ENCODE peak calls at places on chromosomes 2 and 18, in seven cellular contexts. P is mucosa of descending colon, S is T follicular helper cell, C is heart left ventricle, V is aorta, W is AG04449, U is GOT3. N is an unnamed sample.

GRCh38 chr2:117698287-117698686 is 116.2 kb upstream of the DDX18 start:
- DNase-seq in C (no peak), P (no peak), S (no peak), W (no peak), V (no peak), U (no peak), N (no peak)

GRCh38 chr2:59167514-59167913 is 926.4 kb upstream of the FANCL start:
- DNase-seq in U (no peak), S (no peak), V (no peak), P (no peak), C (no peak), W (no peak), N (no peak)

GRCh38 chr2:150909613-150910012 is 352.1 kb downstream of the RBM43 start:
- DNase-seq in P (no peak), W (no peak), S (no peak), C (no peak), U (no peak), V (no peak), N (no peak)

GRCh38 chr2:218898109-218898878 is 17.6 kb downstream of the WNT10A start:
- DNase-seq in U (no peak), P (peak), W (no peak), C (peak), S (peak), V (peak), N (peak)

GRCh38 chr2:160608525-160609085 is 115.0 kb upstream of the RBMS1 start:
- DNase-seq in V (no peak), P (no peak), C (no peak), W (no peak), S (no peak), U (no peak), N (no peak)

GRCh38 chr2:231677632-231678104 is 30.7 kb upstream of the PTMA start:
- DNase-seq in V (peak), C (peak), S (peak), W (no peak), U (peak), P (peak), N (no peak)

GRCh38 chr2:204152616-204153015 is 216.1 kb downstream of the ICOS start:
- DNase-seq in S (no peak), V (no peak), C (no peak), U (no peak), P (no peak), W (no peak), N (no peak)

GRCh38 chr18:11980148-11980554 is 1.2 kb upstream of the IMPA2 start:
- DNase-seq in V (no peak), W (no peak), U (no peak), C (no peak), P (no peak), S (no peak), N (no peak)

GRCh38 chr18:23495723-23496440 is 7.4 kb upstream of the RMC1 start:
- DNase-seq in P (peak), C (peak), U (no peak), W (no peak), V (no peak), S (no peak), N (no peak)

GRCh38 chr2:233689498-233689897 is 3.2 kb upstream of the UGT1A6 start:
- DNase-seq in V (no peak), U (no peak), S (no peak), W (no peak), P (no peak), C (no peak), N (no peak)

GRCh38 chr18:58224425-58224750 is 180.4 kb downstream of the NEDD4L start:
- DNase-seq in U (no peak), P (no peak), W (no peak), V (no peak), C (no peak), S (no peak), N (no peak)

GRCh38 chr2:239819091-239819973 is 205.8 kb downstream of the NDUFA10 start:
- DNase-seq in U (no peak), V (peak), W (no peak), S (no peak), P (peak), C (no peak), N (no peak)

N was measured in SW 1271.